ENCODE peak calls at places on chromosomes 7 and 10, in five cellular contexts. One of them, this sample, is unnamed.

GRCh38 chr10:71835671-71836593 is 15.1 kb downstream of the PSAP start:
- DNase-seq in HS-5: peak; percentile 79
- DNase-seq in left ventricle myocardium inferior: peak; percentile 58
- DNase-seq in left cardiac atrium: peak; percentile 83
- DNase-seq in NCI-H1417 treated with DMSO at 0.1 percent for 48 hours: no peak
- DNase-seq in this sample: peak; percentile 72

GRCh38 chr10:120702032-120702431 is 149.1 kb upstream of the WDR11 start:
- DNase-seq in HS-5: no peak
- DNase-seq in left ventricle myocardium inferior: no peak
- DNase-seq in left cardiac atrium: no peak
- DNase-seq in NCI-H1417 treated with DMSO at 0.1 percent for 48 hours: no peak
- DNase-seq in this sample: no peak

GRCh38 chr10:34156781-34157425 is 658.2 kb downstream of the PARD3 start:
- DNase-seq in HS-5: no peak
- DNase-seq in left ventricle myocardium inferior: no peak
- DNase-seq in left cardiac atrium: no peak
- DNase-seq in NCI-H1417 treated with DMSO at 0.1 percent for 48 hours: no peak
- DNase-seq in this sample: no peak

GRCh38 chr10:96446966-96447596 is 66.6 kb downstream of the TLL2 start:
- DNase-seq in HS-5: no peak
- DNase-seq in left ventricle myocardium inferior: no peak
- DNase-seq in left cardiac atrium: no peak
- DNase-seq in NCI-H1417 treated with DMSO at 0.1 percent for 48 hours: no peak
- DNase-seq in this sample: no peak

GRCh38 chr7:74412603-74413002 is 41.1 kb upstream of the GTF2IRD1 start:
- DNase-seq in HS-5: no peak
- DNase-seq in left ventricle myocardium inferior: no peak
- DNase-seq in left cardiac atrium: no peak
- DNase-seq in NCI-H1417 treated with DMSO at 0.1 percent for 48 hours: no peak
- DNase-seq in this sample: no peak

GRCh38 chr7:140121321-140121720 is 55.5 kb downstream of the KDM7A start:
- DNase-seq in HS-5: no peak
- DNase-seq in left ventricle myocardium inferior: no peak
- DNase-seq in left cardiac atrium: no peak
- DNase-seq in NCI-H1417 treated with DMSO at 0.1 percent for 48 hours: no peak
- DNase-seq in this sample: no peak

GRCh38 chr7:73717991-73718405 is 1.5 kb downstream of the STX1A start:
- DNase-seq in HS-5: peak; percentile 91
- DNase-seq in left ventricle myocardium inferior: no peak
- DNase-seq in left cardiac atrium: peak; percentile 51
- DNase-seq in NCI-H1417 treated with DMSO at 0.1 percent for 48 hours: no peak
- DNase-seq in this sample: no peak

GRCh38 chr10:32153252-32153651 is 97.0 kb upstream of the KIF5B start:
- DNase-seq in HS-5: no peak
- DNase-seq in left ventricle myocardium inferior: no peak
- DNase-seq in left cardiac atrium: no peak
- DNase-seq in NCI-H1417 treated with DMSO at 0.1 percent for 48 hours: no peak
- DNase-seq in this sample: no peak

GRCh38 chr7:39272111-39272510 is 294.1 kb upstream of the YAE1 start:
- DNase-seq in HS-5: no peak
- DNase-seq in left ventricle myocardium inferior: no peak
- DNase-seq in left cardiac atrium: no peak
- DNase-seq in NCI-H1417 treated with DMSO at 0.1 percent for 48 hours: no peak
- DNase-seq in this sample: no peak

GRCh38 chr7:96953676-96954513 is 51.5 kb upstream of the DLX6 start:
- DNase-seq in HS-5: no peak
- DNase-seq in left ventricle myocardium inferior: no peak
- DNase-seq in left cardiac atrium: no peak
- DNase-seq in NCI-H1417 treated with DMSO at 0.1 percent for 48 hours: no peak
- DNase-seq in this sample: no peak

GRCh38 chr7:130135208-130136205 is 65.2 kb downstream of the KLHDC10 start:
- DNase-seq in HS-5: no peak
- DNase-seq in left ventricle myocardium inferior: no peak
- DNase-seq in left cardiac atrium: no peak
- DNase-seq in NCI-H1417 treated with DMSO at 0.1 percent for 48 hours: no peak
- DNase-seq in this sample: no peak

GRCh38 chr7:82705831-82706230 is 262.3 kb upstream of the CACNA2D1 start:
- DNase-seq in HS-5: no peak
- DNase-seq in left ventricle myocardium inferior: no peak
- DNase-seq in left cardiac atrium: no peak
- DNase-seq in NCI-H1417 treated with DMSO at 0.1 percent for 48 hours: no peak
- DNase-seq in this sample: no peak

GRCh38 chr10:52525761-52526160 is 211.7 kb downstream of the DKK1 start:
- DNase-seq in HS-5: no peak
- DNase-seq in left ventricle myocardium inferior: no peak
- DNase-seq in left cardiac atrium: no peak
- DNase-seq in NCI-H1417 treated with DMSO at 0.1 percent for 48 hours: no peak
- DNase-seq in this sample: no peak

GRCh38 chr10:128463991-128464755 is 337.9 kb upstream of the MKI67 start:
- DNase-seq in HS-5: no peak
- DNase-seq in left ventricle myocardium inferior: peak; percentile 23
- DNase-seq in left cardiac atrium: no peak
- DNase-seq in NCI-H1417 treated with DMSO at 0.1 percent for 48 hours: no peak
- DNase-seq in this sample: no peak

GRCh38 chr7:135877799-135878198 is 99.4 kb downstream of the MTPN start:
- DNase-seq in HS-5: no peak
- DNase-seq in left ventricle myocardium inferior: no peak
- DNase-seq in left cardiac atrium: no peak
- DNase-seq in NCI-H1417 treated with DMSO at 0.1 percent for 48 hours: peak; percentile 37
- DNase-seq in this sample: no peak

GRCh38 chr7:136302049-136302448 is 324.9 kb upstream of the MTPN start:
- DNase-seq in HS-5: no peak
- DNase-seq in left ventricle myocardium inferior: no peak
- DNase-seq in left cardiac atrium: no peak
- DNase-seq in NCI-H1417 treated with DMSO at 0.1 percent for 48 hours: no peak
- DNase-seq in this sample: no peak

GRCh38 chr7:122166708-122167107 is 22.7 kb upstream of the AASS start:
- DNase-seq in HS-5: peak; percentile 42
- DNase-seq in left ventricle myocardium inferior: no peak
- DNase-seq in left cardiac atrium: no peak
- DNase-seq in NCI-H1417 treated with DMSO at 0.1 percent for 48 hours: no peak
- DNase-seq in this sample: no peak

GRCh38 chr10:131406676-131407392 is 95.3 kb upstream of the TCERG1L start:
- DNase-seq in HS-5: no peak
- DNase-seq in left ventricle myocardium inferior: no peak
- DNase-seq in left cardiac atrium: no peak
- DNase-seq in NCI-H1417 treated with DMSO at 0.1 percent for 48 hours: no peak
- DNase-seq in this sample: no peak

GRCh38 chr10:90890347-90890746 is 18.6 kb downstream of the RPP30 start:
- DNase-seq in HS-5: no peak
- DNase-seq in left ventricle myocardium inferior: no peak
- DNase-seq in left cardiac atrium: no peak
- DNase-seq in NCI-H1417 treated with DMSO at 0.1 percent for 48 hours: no peak
- DNase-seq in this sample: no peak

GRCh38 chr10:15201589-15202300 is 33.3 kb upstream of the NMT2 start:
- DNase-seq in HS-5: no peak
- DNase-seq in left ventricle myocardium inferior: no peak
- DNase-seq in left cardiac atrium: no peak
- DNase-seq in NCI-H1417 treated with DMSO at 0.1 percent for 48 hours: no peak
- DNase-seq in this sample: no peak

GRCh38 chr7:107045980-107046379 is 1.5 kb downstream of the PRKAR2B start:
- DNase-seq in HS-5: no peak
- DNase-seq in left ventricle myocardium inferior: no peak
- DNase-seq in left cardiac atrium: no peak
- DNase-seq in NCI-H1417 treated with DMSO at 0.1 percent for 48 hours: no peak
- DNase-seq in this sample: no peak

GRCh38 chr10:132446661-132447445 is 49.9 kb downstream of the PWWP2B start:
- DNase-seq in HS-5: no peak
- DNase-seq in left ventricle myocardium inferior: no peak
- DNase-seq in left cardiac atrium: no peak
- DNase-seq in NCI-H1417 treated with DMSO at 0.1 percent for 48 hours: no peak
- DNase-seq in this sample: no peak

GRCh38 chr10:110488124-110488681 is 9.5 kb upstream of the DUSP5 start:
- DNase-seq in HS-5: no peak
- DNase-seq in left ventricle myocardium inferior: no peak
- DNase-seq in left cardiac atrium: no peak
- DNase-seq in NCI-H1417 treated with DMSO at 0.1 percent for 48 hours: no peak
- DNase-seq in this sample: no peak

GRCh38 chr10:24854256-24854655 is 98.2 kb downstream of the PRTFDC1 start:
- DNase-seq in HS-5: no peak
- DNase-seq in left ventricle myocardium inferior: no peak
- DNase-seq in left cardiac atrium: no peak
- DNase-seq in NCI-H1417 treated with DMSO at 0.1 percent for 48 hours: no peak
- DNase-seq in this sample: no peak

GRCh38 chr10:24882047-24882698 is 70.2 kb downstream of the PRTFDC1 start:
- DNase-seq in HS-5: no peak
- DNase-seq in left ventricle myocardium inferior: no peak
- DNase-seq in left cardiac atrium: no peak
- DNase-seq in NCI-H1417 treated with DMSO at 0.1 percent for 48 hours: no peak
- DNase-seq in this sample: no peak

GRCh38 chr7:157719008-157719682 is 382.3 kb downstream of the DNAJB6 start:
- DNase-seq in HS-5: no peak
- DNase-seq in left ventricle myocardium inferior: no peak
- DNase-seq in left cardiac atrium: no peak
- DNase-seq in NCI-H1417 treated with DMSO at 0.1 percent for 48 hours: no peak
- DNase-seq in this sample: no peak

GRCh38 chr10:98323221-98324164 is 55.5 kb upstream of the LOXL4 start:
- DNase-seq in HS-5: peak; percentile 87
- DNase-seq in left ventricle myocardium inferior: peak; percentile 74
- DNase-seq in left cardiac atrium: peak; percentile 77
- DNase-seq in NCI-H1417 treated with DMSO at 0.1 percent for 48 hours: peak; percentile 9
- DNase-seq in this sample: peak; percentile 91

GRCh38 chr10:11532329-11532728 is 79.1 kb downstream of the USP6NL start:
- DNase-seq in HS-5: no peak
- DNase-seq in left ventricle myocardium inferior: no peak
- DNase-seq in left cardiac atrium: no peak
- DNase-seq in NCI-H1417 treated with DMSO at 0.1 percent for 48 hours: no peak
- DNase-seq in this sample: no peak

GRCh38 chr7:151404216-151405011 is 5.4 kb downstream of the WDR86 start:
- DNase-seq in HS-5: no peak
- DNase-seq in left ventricle myocardium inferior: no peak
- DNase-seq in left cardiac atrium: peak; percentile 42
- DNase-seq in NCI-H1417 treated with DMSO at 0.1 percent for 48 hours: no peak
- DNase-seq in this sample: peak; percentile 48

GRCh38 chr10:62527019-62527827 is 153.1 kb downstream of the ZNF365 start:
- DNase-seq in HS-5: no peak
- DNase-seq in left ventricle myocardium inferior: no peak
- DNase-seq in left cardiac atrium: no peak
- DNase-seq in NCI-H1417 treated with DMSO at 0.1 percent for 48 hours: no peak
- DNase-seq in this sample: no peak